ENCODE peak calls at places on chromosome 10, in seven cellular contexts. P is transverse colon, L is PC-3, H is brain microvascular endothelial cell, B is heart left ventricle, J is lower leg skin, F is uterus. R is an unnamed sample.

GRCh38 chr10:11210211-11210922 is 192.7 kb downstream of the CELF2 start:
- DNase-seq in P (no peak), L (no peak), H (no peak), B (peak), J (peak), F (no peak), R (no peak)

GRCh38 chr10:93435621-93436385 is 46.3 kb downstream of the MYOF start:
- DNase-seq in P (no peak), L (no peak), H (peak), B (no peak), J (no peak), F (no peak), R (peak)

GRCh38 chr10:124063736-124064135 is 29.7 kb downstream of the CHST15 start:
- DNase-seq in P (peak), L (peak), H (peak), B (no peak), J (no peak), F (peak), R (peak)

GRCh38 chr10:133106516-133106915 is 18.8 kb downstream of the ADGRA1 start:
- DNase-seq in P (no peak), L (no peak), H (no peak), B (no peak), J (no peak), F (no peak), R (no peak)

GRCh38 chr10:25226775-25227682 is 52.2 kb downstream of the GPR158 start:
- DNase-seq in P (peak), L (peak), H (peak), B (peak), J (no peak), F (no peak), R (peak)

GRCh38 chr10:98259606-98260319 is 8.2 kb downstream of the LOXL4 start:
- DNase-seq in P (no peak), L (peak), H (no peak), B (no peak), J (peak), F (no peak), R (no peak)

GRCh38 chr10:13803566-13804554 is 217.1 kb downstream of the PRPF18 start:
- DNase-seq in P (no peak), L (peak), H (no peak), B (no peak), J (no peak), F (no peak), R (peak)

GRCh38 chr10:124464028-124464751 is 2.6 kb downstream of the LHPP start:
- DNase-seq in P (no peak), L (no peak), H (no peak), B (no peak), J (no peak), F (no peak), R (no peak)

GRCh38 chr10:60531006-60531405 is 141.3 kb upstream of the ANK3 start:
- DNase-seq in P (no peak), L (no peak), H (no peak), B (no peak), J (no peak), F (no peak), R (no peak)

GRCh38 chr10:129771576-129772471 is 192.2 kb downstream of the EBF3 start:
- DNase-seq in P (peak), L (no peak), H (no peak), B (no peak), J (no peak), F (peak), R (no peak)

GRCh38 chr10:78433722-78434535 is 400.3 kb downstream of the RPS24 start:
- DNase-seq in P (no peak), L (no peak), H (no peak), B (no peak), J (no peak), F (no peak), R (no peak)

GRCh38 chr10:59372543-59372942 is 10.2 kb upstream of the FAM13C start:
- DNase-seq in P (no peak), L (no peak), H (peak), B (no peak), J (no peak), F (no peak), R (no peak)

GRCh38 chr10:12564173-12564572 is 214.8 kb downstream of the CAMK1D start:
- DNase-seq in P (no peak), L (peak), H (no peak), B (no peak), J (no peak), F (no peak), R (peak)

GRCh38 chr10:13555884-13556529 is 27.2 kb upstream of the BEND7 start:
- DNase-seq in P (no peak), L (no peak), H (no peak), B (no peak), J (no peak), F (no peak), R (no peak)

GRCh38 chr10:22534849-22535604 is 179.4 kb downstream of the PIP4K2A start:
- DNase-seq in P (no peak), L (peak), H (peak), B (no peak), J (no peak), F (no peak), R (peak)

GRCh38 chr10:119947325-119947724 is 54.8 kb downstream of the SEC23IP start:
- DNase-seq in P (no peak), L (no peak), H (peak), B (no peak), J (no peak), F (no peak), R (no peak)

GRCh38 chr10:28586176-28586575 is 53.3 kb downstream of the WAC start:
- DNase-seq in P (no peak), L (no peak), H (no peak), B (no peak), J (no peak), F (no peak), R (no peak)

GRCh38 chr10:119651514-119652327 is 541 bp downstream of the BAG3 start:
- DNase-seq in P (peak), L (no peak), H (no peak), B (peak), J (no peak), F (peak), R (no peak)

GRCh38 chr10:108877130-108877529 is 1046.2 kb downstream of the XPNPEP1 start:
- DNase-seq in P (no peak), L (no peak), H (no peak), B (no peak), J (no peak), F (no peak), R (peak)

GRCh38 chr10:86439544-86439943 is 72.9 kb upstream of the GRID1 start:
- DNase-seq in P (peak), L (peak), H (peak), B (peak), J (peak), F (peak), R (peak)

GRCh38 chr10:118581340-118581739 is 14.1 kb downstream of the PRLHR start:
- DNase-seq in P (no peak), L (no peak), H (no peak), B (no peak), J (no peak), F (no peak), R (no peak)

GRCh38 chr10:59536576-59537014 is 173.1 kb downstream of the SLC16A9 start:
- DNase-seq in P (no peak), L (no peak), H (peak), B (peak), J (no peak), F (peak), R (no peak)

GRCh38 chr10:84659027-84659426 is 330.6 kb downstream of the CCSER2 start:
- DNase-seq in P (no peak), L (no peak), H (no peak), B (no peak), J (no peak), F (no peak), R (no peak)

GRCh38 chr10:50392966-50393718 is 141.8 kb upstream of the ASAH2 start:
- DNase-seq in P (no peak), L (peak), H (peak), B (no peak), J (no peak), F (no peak), R (peak)

GRCh38 chr10:125028291-125028867 is 86.5 kb downstream of the ZRANB1 start:
- DNase-seq in P (no peak), L (peak), H (no peak), B (no peak), J (no peak), F (no peak), R (peak)

GRCh38 chr10:69474688-69475432 is 23.6 kb downstream of the TSPAN15 start:
- DNase-seq in P (no peak), L (peak), H (peak), B (peak), J (no peak), F (no peak), R (peak)

GRCh38 chr10:79239275-79239779 is 107.9 kb upstream of the PPIF start:
- DNase-seq in P (no peak), L (peak), H (no peak), B (no peak), J (peak), F (no peak), R (peak)

GRCh38 chr10:110446954-110447608 is 50.6 kb upstream of the DUSP5 start:
- DNase-seq in P (no peak), L (peak), H (peak), B (no peak), J (no peak), F (no peak), R (peak)

GRCh38 chr10:71921319-71922027 is 42.7 kb upstream of the CHST3 start:
- DNase-seq in P (peak), L (no peak), H (no peak), B (peak), J (peak), F (peak), R (no peak)

GRCh38 chr10:129953541-129954031 is 10.5 kb downstream of the EBF3 start:
- DNase-seq in P (no peak), L (no peak), H (no peak), B (no peak), J (no peak), F (peak), R (no peak)

GRCh38 chr10:58856508-58857240 is 319.8 kb upstream of the PHYHIPL start:
- DNase-seq in P (no peak), L (peak), H (peak), B (peak), J (peak), F (no peak), R (peak)

GRCh38 chr10:5529702-5530411 is 5.1 kb downstream of the CALML3 start:
- DNase-seq in P (peak), L (no peak), H (no peak), B (no peak), J (no peak), F (no peak), R (no peak)

GRCh38 chr10:103995134-103995533 is 28.2 kb downstream of the SLK start:
- DNase-seq in P (no peak), L (no peak), H (no peak), B (no peak), J (no peak), F (no peak), R (no peak)

GRCh38 chr10:88245974-88246511 is 337.1 kb downstream of the RNLS start:
- DNase-seq in P (no peak), L (no peak), H (peak), B (no peak), J (no peak), F (peak), R (peak)

GRCh38 chr10:103879831-103880230 is 24.5 kb upstream of the SH3PXD2A start:
- DNase-seq in P (no peak), L (no peak), H (no peak), B (no peak), J (no peak), F (no peak), R (no peak)

GRCh38 chr10:22429146-22429545 is 83.8 kb downstream of the SPAG6 start:
- DNase-seq in P (no peak), L (peak), H (no peak), B (no peak), J (no peak), F (no peak), R (no peak)

GRCh38 chr10:72503241-72503640 is 122.6 kb downstream of the MICU1 start:
- DNase-seq in P (no peak), L (no peak), H (peak), B (no peak), J (no peak), F (no peak), R (peak)

GRCh38 chr10:12194752-12195271 is 879 bp downstream of the NUDT5 start:
- DNase-seq in P (peak), L (peak), H (peak), B (no peak), J (peak), F (peak), R (no peak)

DNA sequence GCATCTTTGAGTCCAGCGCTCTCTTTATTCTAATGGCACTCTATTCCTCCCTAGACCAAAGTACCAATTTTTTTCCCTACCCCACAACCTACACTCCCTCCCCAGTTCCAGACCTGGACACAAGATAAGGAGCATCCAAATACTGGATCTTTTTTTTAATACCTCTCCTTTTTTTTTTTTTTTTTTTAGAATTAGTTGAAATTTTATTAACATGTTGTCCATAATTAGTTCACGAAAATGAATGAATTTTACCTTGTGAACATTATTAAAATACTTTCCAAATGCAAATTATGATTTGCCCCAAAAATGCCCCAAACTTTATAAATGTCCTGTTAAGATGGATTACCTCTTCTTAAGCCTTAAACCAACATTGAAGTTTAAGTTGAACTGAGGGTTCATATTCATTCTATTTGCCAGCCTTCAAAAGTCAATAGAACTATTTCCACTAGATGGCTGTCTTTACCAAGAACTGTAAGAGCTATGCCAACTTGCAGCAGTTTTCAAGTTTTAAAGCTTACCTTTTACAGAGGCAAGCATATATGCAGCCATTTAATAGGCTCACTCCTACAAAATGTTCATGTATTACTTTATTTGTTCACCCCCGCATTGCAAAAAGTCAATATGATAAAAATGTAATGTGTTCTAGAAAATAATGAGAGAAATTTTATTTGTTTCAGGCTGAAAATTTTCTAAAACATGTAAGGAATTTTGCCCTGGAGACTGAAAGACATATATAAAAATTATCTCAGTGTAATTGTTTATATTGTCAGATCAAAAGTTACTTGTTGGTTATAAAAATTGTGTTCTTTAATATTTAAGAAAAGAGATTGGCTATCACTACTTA is 39.7 kb upstream of the TNKS2 start:
- DNase-seq in P (no peak), L (peak), H (no peak), B (no peak), J (no peak), F (no peak), R (peak)
- TF ChIP-seq CTCF in P (peak), L (peak), H (peak), B (peak), J (no peak), F (peak), R (peak)

GRCh38 chr10:56624082-56624481 is 263.0 kb upstream of the ZWINT start:
- DNase-seq in P (no peak), L (no peak), H (no peak), B (no peak), J (no peak), F (no peak), R (no peak)

GRCh38 chr10:56623064-56623463 is 262.0 kb upstream of the ZWINT start:
- DNase-seq in P (no peak), L (no peak), H (no peak), B (no peak), J (no peak), F (no peak), R (no peak)

GRCh38 chr10:56622335-56622973 is 261.4 kb upstream of the ZWINT start:
- DNase-seq in P (no peak), L (no peak), H (no peak), B (no peak), J (no peak), F (no peak), R (no peak)
- H3K4me3 ChIP-seq in P (no peak), L (peak), H (no peak), B (peak), J (no peak), F (peak), R (no peak)

GRCh38 chr10:101143354-101143648 is 12.2 kb downstream of the TLX1 start:
- DNase-seq in P (no peak), L (no peak), H (no peak), B (no peak), J (no peak), F (no peak), R (no peak)

GRCh38 chr10:101142533-101143353 is 11.6 kb downstream of the TLX1 start:
- DNase-seq in P (no peak), L (no peak), H (no peak), B (no peak), J (no peak), F (no peak), R (no peak)

GRCh38 chr10:101140950-101141621 is 10.0 kb downstream of the TLX1 start:
- DNase-seq in P (no peak), L (no peak), H (no peak), B (no peak), J (no peak), F (no peak), R (no peak)

GRCh38 chr10:101140084-101140949 is 9.2 kb downstream of the TLX1 start:
- DNase-seq in P (no peak), L (no peak), H (no peak), B (no peak), J (no peak), F (no peak), R (no peak)

GRCh38 chr10:101141622-101142532 is 10.8 kb downstream of the TLX1 start:
- DNase-seq in P (peak), L (peak), H (peak), B (peak), J (peak), F (peak), R (peak)
- TF ChIP-seq CTCF in P (peak), L (peak), H (peak), B (peak), J (no peak), F (peak), R (peak)

DNA sequence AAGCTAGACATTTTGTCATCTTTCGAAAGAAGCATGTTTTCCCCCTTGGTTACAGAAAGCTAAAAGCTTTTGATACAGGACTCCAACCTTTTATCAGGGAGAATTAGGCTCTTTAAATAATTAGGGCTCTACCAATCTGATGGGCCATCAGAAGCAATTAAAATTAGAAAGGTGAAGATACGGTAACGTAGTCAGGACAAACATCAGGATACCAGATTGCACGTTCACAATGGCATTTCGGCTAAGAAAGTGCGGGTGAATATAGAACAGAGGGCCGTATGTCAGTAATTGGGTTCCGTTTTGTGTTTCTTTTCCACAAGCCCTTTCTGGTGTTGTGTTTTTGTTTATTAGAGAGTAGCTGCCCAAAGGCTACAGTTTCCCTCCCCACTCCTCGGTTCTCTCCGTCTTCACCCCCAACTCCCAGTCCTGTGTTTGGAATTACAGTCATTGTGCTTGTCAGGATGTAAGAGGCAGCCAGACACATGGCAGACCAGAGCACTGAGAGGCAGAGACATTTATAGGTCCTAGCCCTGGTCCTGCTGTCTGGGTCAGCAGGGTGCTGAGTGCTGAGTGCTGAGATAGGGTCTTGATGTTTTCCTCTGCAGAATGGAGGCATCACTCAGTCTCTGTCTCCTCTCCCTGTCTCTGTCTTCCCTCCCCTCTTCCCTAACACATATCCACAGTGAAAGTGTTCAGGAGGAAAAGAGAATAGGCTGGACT is 5.5 kb downstream of the PFKP start:
- DNase-seq in P (no peak), L (no peak), H (no peak), B (no peak), J (no peak), F (no peak), R (no peak)
- H3K4me3 ChIP-seq in P (no peak), L (no peak), H (no peak), B (no peak), J (no peak), F (no peak), R (no peak)

DNA sequence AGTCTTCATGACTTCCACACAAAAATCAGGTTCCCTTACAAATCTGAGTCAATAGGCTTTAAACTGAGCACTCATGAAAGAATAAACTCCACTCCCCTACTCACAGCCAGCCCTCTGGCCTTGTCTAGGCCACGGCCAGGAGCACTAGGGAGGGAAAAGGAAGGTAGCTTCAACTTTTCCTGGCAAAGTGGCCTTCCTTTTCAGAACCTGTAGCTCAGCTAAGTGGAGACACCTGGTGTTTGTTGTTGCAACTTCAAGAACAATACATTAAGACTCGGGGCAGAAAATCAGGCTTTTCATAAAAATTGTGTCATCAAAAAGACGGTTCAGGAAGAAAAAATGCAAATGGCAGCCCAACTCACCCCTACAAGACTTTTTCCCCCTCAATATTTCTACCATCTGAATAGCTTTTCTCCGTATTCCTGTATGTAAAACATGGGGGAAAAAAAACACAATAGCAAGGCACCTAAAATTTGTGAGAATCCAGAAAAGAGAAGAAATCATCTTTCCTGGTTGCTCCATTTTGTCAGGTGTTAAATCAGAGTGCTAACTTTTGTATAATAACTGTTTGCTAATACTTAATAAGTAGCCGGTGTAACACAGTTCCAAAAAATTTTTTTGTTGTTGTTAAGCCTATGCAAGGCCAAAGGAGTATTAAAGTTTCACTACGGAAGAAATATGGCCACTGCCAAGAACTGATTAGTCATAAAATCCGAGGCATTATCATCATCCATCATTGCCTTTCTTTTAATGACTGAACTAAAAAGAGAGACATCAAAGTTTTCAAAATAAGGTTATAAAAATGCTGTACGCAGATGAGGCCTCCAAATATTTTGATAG is 66.2 kb upstream of the ARID5B start:
- DNase-seq in P (peak), L (peak), H (peak), B (no peak), J (peak), F (no peak), R (peak)
- TF ChIP-seq CTCF in P (peak), L (peak), H (peak), B (peak), J (no peak), F (peak), R (peak)

GRCh38 chr10:19638173-19638872 is 177.9 kb upstream of the PLXDC2 start:
- DNase-seq in P (no peak), L (peak), H (peak), B (peak), J (no peak), F (no peak), R (peak)
- H3K4me3 ChIP-seq in P (no peak), L (peak), H (peak), B (peak), J (no peak), F (peak), R (no peak)